ENCODE peak calls at places on chromosomes 12 and 14, in seven cellular contexts. One of them, this sample, is unnamed.

GRCh38 chr14:95993768-95994592 is 45.2 kb upstream of the C14orf132 start:
- ATAC-seq in PC-3: no peak
- ATAC-seq in A549: peak; percentile 50
- ATAC-seq in lower lobe of right lung: peak; percentile 33
- ATAC-seq in memory B cell: no peak
- ATAC-seq in IMR-90: peak; percentile 82
- ATAC-seq in T-helper 17 cell: no peak
- ATAC-seq in this sample: peak; percentile 28

GRCh38 chr12:109087250-109087649 is 6.0 kb downstream of the ALKBH2 start:
- ATAC-seq in PC-3: peak; percentile 41
- ATAC-seq in A549: no peak
- ATAC-seq in lower lobe of right lung: no peak
- ATAC-seq in memory B cell: no peak
- ATAC-seq in IMR-90: no peak
- ATAC-seq in T-helper 17 cell: no peak
- ATAC-seq in this sample: no peak

GRCh38 chr12:89135976-89136634 is 216.2 kb downstream of the DUSP6 start:
- ATAC-seq in PC-3: peak; percentile 82
- ATAC-seq in A549: no peak
- ATAC-seq in lower lobe of right lung: no peak
- ATAC-seq in memory B cell: peak; percentile 45
- ATAC-seq in IMR-90: peak; percentile 32
- ATAC-seq in T-helper 17 cell: no peak
- ATAC-seq in this sample: peak; percentile 70

GRCh38 chr14:61280092-61280525 is 1.0 kb downstream of the TMEM30B start:
- ATAC-seq in PC-3: peak; percentile 2
- ATAC-seq in A549: peak; percentile 3
- ATAC-seq in lower lobe of right lung: peak; percentile 16
- ATAC-seq in memory B cell: no peak
- ATAC-seq in IMR-90: no peak
- ATAC-seq in T-helper 17 cell: peak; percentile 43
- ATAC-seq in this sample: peak; percentile 24

GRCh38 chr14:105207996-105208737 is 27.1 kb upstream of the NUDT14 start:
- ATAC-seq in PC-3: no peak
- ATAC-seq in A549: no peak
- ATAC-seq in lower lobe of right lung: no peak
- ATAC-seq in memory B cell: no peak
- ATAC-seq in IMR-90: no peak
- ATAC-seq in T-helper 17 cell: no peak
- ATAC-seq in this sample: no peak

GRCh38 chr14:32434880-32435279 is 105.8 kb downstream of the AKAP6 start:
- ATAC-seq in PC-3: no peak
- ATAC-seq in A549: no peak
- ATAC-seq in lower lobe of right lung: no peak
- ATAC-seq in memory B cell: no peak
- ATAC-seq in IMR-90: no peak
- ATAC-seq in T-helper 17 cell: no peak
- ATAC-seq in this sample: no peak

GRCh38 chr12:88306471-88307069 is 164.5 kb downstream of the TMTC3 start:
- ATAC-seq in PC-3: no peak
- ATAC-seq in A549: peak; percentile 56
- ATAC-seq in lower lobe of right lung: no peak
- ATAC-seq in memory B cell: no peak
- ATAC-seq in IMR-90: no peak
- ATAC-seq in T-helper 17 cell: no peak
- ATAC-seq in this sample: no peak

GRCh38 chr12:101671157-101671791 is 26.2 kb upstream of the CHPT1 start:
- ATAC-seq in PC-3: no peak
- ATAC-seq in A549: peak; percentile 10
- ATAC-seq in lower lobe of right lung: peak; percentile 87
- ATAC-seq in memory B cell: peak; percentile 96
- ATAC-seq in IMR-90: no peak
- ATAC-seq in T-helper 17 cell: peak; percentile 73
- ATAC-seq in this sample: peak; percentile 65

GRCh38 chr12:90959538-90960139 is 4.7 kb upstream of the CCER1 start:
- ATAC-seq in PC-3: peak; percentile 81
- ATAC-seq in A549: peak; percentile 79
- ATAC-seq in lower lobe of right lung: peak; percentile 71
- ATAC-seq in memory B cell: peak; percentile 66
- ATAC-seq in IMR-90: peak; percentile 95
- ATAC-seq in T-helper 17 cell: no peak
- ATAC-seq in this sample: no peak

GRCh38 chr14:31269599-31270195 is 62.1 kb upstream of the HECTD1 start:
- ATAC-seq in PC-3: no peak
- ATAC-seq in A549: no peak
- ATAC-seq in lower lobe of right lung: no peak
- ATAC-seq in memory B cell: no peak
- ATAC-seq in IMR-90: peak; percentile 45
- ATAC-seq in T-helper 17 cell: no peak
- ATAC-seq in this sample: no peak